ENCODE peak calls at places on chromosomes 13 and 19, in four cellular contexts. Z is A172, U is heart left ventricle, W is upper lobe of right lung. O is an unnamed sample.

GRCh38 chr19:49149652-49150105 is 5.5 kb downstream of the HRC start:
- DNase-seq in Z (peak), U (peak), W (peak), O (peak)

GRCh38 chr19:35848486-35848885 is 3.8 kb downstream of the NPHS1 start:
- DNase-seq in Z (no peak), U (no peak), W (no peak), O (no peak)

GRCh38 chr19:6660930-6661329 is 9.0 kb downstream of the TNFSF14 start:
- DNase-seq in Z (no peak), U (no peak), W (no peak), O (no peak)

GRCh38 chr19:34512254-34512796 is 30.8 kb downstream of the WTIP start:
- DNase-seq in Z (no peak), U (no peak), W (peak), O (no peak)

GRCh38 chr13:66994097-66994496 is 236.0 kb downstream of the PCDH9 start:
- DNase-seq in Z (peak), U (peak), W (peak), O (peak)

GRCh38 chr19:29499921-29500590 is 25.7 kb upstream of the VSTM2B start:
- DNase-seq in Z (no peak), U (no peak), W (peak), O (no peak)

GRCh38 chr19:47363758-47364529 is 14.8 kb downstream of the DHX34 start:
- DNase-seq in Z (no peak), U (no peak), W (no peak), O (no peak)

GRCh38 chr13:110443633-110444225 is 117.8 kb downstream of the RAB20 start:
- DNase-seq in Z (no peak), U (no peak), W (no peak), O (no peak)

GRCh38 chr13:59452189-59452588 is 711.5 kb downstream of the DIAPH3 start:
- DNase-seq in Z (no peak), U (no peak), W (no peak), O (no peak)

GRCh38 chr19:31421856-31422255 is 72.6 kb upstream of the TSHZ3 start:
- DNase-seq in Z (no peak), U (no peak), W (no peak), O (no peak)

GRCh38 chr19:30799854-30800755 is 427.9 kb downstream of the ZNF536 start:
- DNase-seq in Z (no peak), U (peak), W (peak), O (peak)

GRCh38 chr13:113291997-113292862 is 4.8 kb upstream of the LAMP1 start:
- DNase-seq in Z (no peak), U (no peak), W (peak), O (peak)

GRCh38 chr19:49556412-49557398 is 23.7 kb downstream of the NOSIP start:
- DNase-seq in Z (no peak), U (peak), W (no peak), O (no peak)

GRCh38 chr13:113852536-113853517 is 11.0 kb downstream of the GAS6 start:
- DNase-seq in Z (no peak), U (peak), W (no peak), O (peak)

GRCh38 chr13:27625839-27626238 is 4.1 kb downstream of the POLR1D start:
- DNase-seq in Z (no peak), U (no peak), W (no peak), O (no peak)

GRCh38 chr19:2207991-2208860 is 27.9 kb downstream of the PLEKHJ1 start:
- DNase-seq in Z (peak), U (no peak), W (no peak), O (peak)

GRCh38 chr19:14089662-14090508 is 666 bp downstream of the SAMD1 start:
- DNase-seq in Z (no peak), U (peak), W (peak), O (no peak)

GRCh38 chr13:100573121-100573520 is 15.5 kb downstream of the GGACT start:
- DNase-seq in Z (peak), U (no peak), W (no peak), O (peak)

GRCh38 chr19:50368649-50369570 is 3.5 kb upstream of the NAPSA start:
- DNase-seq in Z (peak), U (peak), W (peak), O (peak)

O was measured in right atrium auricular region.